ENCODE peak calls at places on chromosomes 12 and 14, in six cellular contexts. One of them, this sample, is unnamed. For H3K4me1, the result is how much of the 10 kb centered on the place peaks cover.

GRCh38 chr12:115910057-115910456 is 367.4 kb downstream of the MED13L start:
- DNase-seq in neural progenitor cell: peak
- DNase-seq in SK-N-SH: no peak
- DNase-seq in H1: no peak
- DNase-seq in IMR-90: no peak
- DNase-seq in colonic mucosa: no peak
- DNase-seq in this sample: no peak

GRCh38 chr14:106831322-106831720 is 1304.9 kb downstream of the TMEM121 start:
- DNase-seq in neural progenitor cell: no peak
- DNase-seq in SK-N-SH: peak
- DNase-seq in H1: no peak
- DNase-seq in IMR-90: no peak
- DNase-seq in colonic mucosa: no peak
- DNase-seq in this sample: peak

GRCh38 chr12:12665194-12665593 is 30.8 kb downstream of the GPR19 start:
- DNase-seq in neural progenitor cell: no peak
- DNase-seq in SK-N-SH: no peak
- DNase-seq in H1: no peak
- DNase-seq in IMR-90: no peak
- DNase-seq in colonic mucosa: no peak
- DNase-seq in this sample: no peak

GRCh38 chr14:65073605-65074201 is 28.6 kb downstream of the MAX start:
- DNase-seq in neural progenitor cell: no peak
- DNase-seq in SK-N-SH: no peak
- DNase-seq in H1: no peak
- DNase-seq in IMR-90: no peak
- DNase-seq in colonic mucosa: peak
- DNase-seq in this sample: no peak

GRCh38 chr12:87086118-87086891 is 830.1 kb upstream of the MGAT4C start:
- DNase-seq in neural progenitor cell: no peak
- DNase-seq in SK-N-SH: no peak
- DNase-seq in H1: no peak
- DNase-seq in IMR-90: peak
- DNase-seq in colonic mucosa: no peak
- DNase-seq in this sample: no peak

GRCh38 chr14:99512571-99513182 is 31.5 kb downstream of the CCNK start:
- DNase-seq in neural progenitor cell: no peak
- DNase-seq in SK-N-SH: peak
- DNase-seq in H1: no peak
- DNase-seq in IMR-90: no peak
- DNase-seq in colonic mucosa: peak
- DNase-seq in this sample: no peak

GRCh38 chr12:57046947-57047890 is 2.7 kb downstream of the MYO1A start:
- DNase-seq in neural progenitor cell: no peak
- DNase-seq in SK-N-SH: no peak
- DNase-seq in H1: no peak
- DNase-seq in IMR-90: no peak
- DNase-seq in colonic mucosa: no peak
- DNase-seq in this sample: no peak

GRCh38 chr12:66044731-66045130 is 85.8 kb downstream of the LLPH start:
- DNase-seq in neural progenitor cell: no peak
- DNase-seq in SK-N-SH: no peak
- DNase-seq in H1: no peak
- DNase-seq in IMR-90: peak
- DNase-seq in colonic mucosa: no peak
- DNase-seq in this sample: no peak

GRCh38 chr14:73718742-73719251 is 4.6 kb upstream of the PNMA1 start:
- DNase-seq in neural progenitor cell: peak
- DNase-seq in SK-N-SH: peak
- DNase-seq in H1: no peak
- DNase-seq in IMR-90: no peak
- DNase-seq in colonic mucosa: no peak
- DNase-seq in this sample: no peak

GRCh38 chr12:45415393-45415817 is 199.5 kb downstream of the ANO6 start:
- DNase-seq in neural progenitor cell: no peak
- DNase-seq in SK-N-SH: no peak
- DNase-seq in H1: no peak
- DNase-seq in IMR-90: peak
- DNase-seq in colonic mucosa: no peak
- DNase-seq in this sample: peak

GRCh38 chr14:99516156-99517045 is 35.2 kb downstream of the CCNK start:
- DNase-seq in neural progenitor cell: no peak
- DNase-seq in SK-N-SH: peak
- DNase-seq in H1: no peak
- DNase-seq in IMR-90: no peak
- DNase-seq in colonic mucosa: no peak
- DNase-seq in this sample: no peak

GRCh38 chr14:58730793-58731464 is 93.2 kb downstream of the DACT1 start:
- DNase-seq in neural progenitor cell: no peak
- DNase-seq in SK-N-SH: no peak
- DNase-seq in H1: no peak
- DNase-seq in IMR-90: no peak
- DNase-seq in colonic mucosa: no peak
- DNase-seq in this sample: no peak

DNA sequence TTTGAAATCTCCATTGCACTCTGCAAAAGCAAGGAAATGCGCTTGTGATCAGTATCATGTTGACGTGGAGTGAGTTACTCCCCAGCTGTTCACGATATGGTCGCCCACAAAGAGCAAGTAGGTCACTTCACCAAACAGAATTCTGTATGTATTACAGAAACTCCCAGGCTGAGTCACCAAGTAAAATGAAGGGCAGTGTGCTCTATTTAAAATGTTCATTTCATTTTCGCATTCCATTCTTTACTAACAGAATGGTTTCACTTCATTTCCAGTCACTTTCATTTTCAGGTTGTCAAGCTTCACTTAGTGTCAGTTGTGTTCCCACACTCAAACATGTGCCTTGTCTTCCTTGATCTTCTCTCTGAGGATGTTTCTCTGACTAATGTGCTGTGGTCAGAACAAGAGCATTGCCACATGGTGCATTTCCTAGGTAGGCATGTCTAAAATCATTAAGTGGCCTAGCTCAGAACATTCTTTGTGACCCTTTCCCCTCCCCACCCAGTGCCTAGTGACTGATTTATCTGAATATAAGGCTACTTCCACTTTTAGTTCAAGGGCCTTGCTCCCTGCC is 391.2 kb downstream of the RAD51B start:
- DNase-seq in neural progenitor cell: no peak
- DNase-seq in SK-N-SH: no peak
- DNase-seq in H1: no peak
- DNase-seq in IMR-90: peak
- DNase-seq in colonic mucosa: no peak
- DNase-seq in this sample: no peak
- H3K4me3 ChIP-seq in neural progenitor cell: no peak
- H3K4me3 ChIP-seq in SK-N-SH: peak
- H3K4me3 ChIP-seq in H1: no peak
- H3K4me3 ChIP-seq in IMR-90: peak
- H3K4me3 ChIP-seq in colonic mucosa: no peak
- H3K4me3 ChIP-seq in this sample: no peak

GRCh38 chr14:22536853-22537338 is 52.1 kb downstream of the DAD1 start:
- DNase-seq in neural progenitor cell: no peak
- DNase-seq in SK-N-SH: no peak
- DNase-seq in H1: no peak
- DNase-seq in IMR-90: peak
- DNase-seq in colonic mucosa: peak
- DNase-seq in this sample: peak

GRCh38 chr14:22535916-22536315 is 53.1 kb downstream of the DAD1 start:
- DNase-seq in neural progenitor cell: no peak
- DNase-seq in SK-N-SH: no peak
- DNase-seq in H1: no peak
- DNase-seq in IMR-90: no peak
- DNase-seq in colonic mucosa: no peak
- DNase-seq in this sample: no peak

GRCh38 chr14:22539831-22540230 is 49.2 kb downstream of the DAD1 start:
- DNase-seq in neural progenitor cell: no peak
- DNase-seq in SK-N-SH: no peak
- DNase-seq in H1: no peak
- DNase-seq in IMR-90: no peak
- DNase-seq in colonic mucosa: no peak
- DNase-seq in this sample: no peak

GRCh38 chr14:22538671-22539228 is 50.3 kb downstream of the DAD1 start:
- DNase-seq in neural progenitor cell: no peak
- DNase-seq in SK-N-SH: no peak
- DNase-seq in H1: no peak
- DNase-seq in IMR-90: no peak
- DNase-seq in colonic mucosa: no peak
- DNase-seq in this sample: no peak

DNA sequence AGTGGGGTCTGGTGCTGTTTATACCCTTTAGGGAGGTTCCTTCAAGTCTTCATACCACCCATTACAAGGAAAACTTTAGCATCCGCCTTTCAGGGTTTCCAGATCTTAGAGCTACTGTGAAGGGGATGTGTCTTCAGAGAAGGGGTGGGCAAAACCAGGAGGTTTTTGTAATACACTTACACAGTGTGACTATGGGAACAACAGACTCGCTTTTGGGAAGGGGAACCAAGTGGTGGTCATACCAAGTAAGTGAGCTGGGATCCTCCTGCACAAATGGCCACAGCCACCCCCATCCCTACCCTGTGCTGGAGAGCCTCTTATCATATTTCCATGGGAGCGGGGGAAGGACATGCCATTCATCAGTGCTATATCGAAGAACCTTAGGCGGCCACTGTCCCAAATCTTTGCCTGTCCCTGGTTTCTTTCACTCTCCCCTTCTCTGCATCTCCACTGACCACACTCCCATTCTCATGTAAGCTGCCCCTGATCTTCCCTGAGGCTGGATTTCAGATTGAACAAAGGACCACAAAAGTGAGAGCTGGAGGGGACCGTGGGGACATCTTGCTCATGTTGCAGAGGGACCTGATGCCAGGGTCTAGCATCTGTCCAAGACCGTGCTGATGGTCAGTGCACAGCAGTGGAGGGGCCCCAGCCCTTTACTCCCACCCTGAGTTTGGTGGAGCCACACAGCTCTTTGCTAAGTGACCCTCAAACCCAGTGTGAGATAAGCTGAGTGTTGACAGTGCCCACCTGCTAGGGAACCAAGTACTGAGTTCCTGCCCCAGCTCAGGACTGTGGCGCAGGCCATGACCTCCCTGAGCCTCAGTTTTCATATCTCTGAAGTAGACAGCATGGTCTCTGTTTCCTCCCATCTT is 51.4 kb downstream of the DAD1 start:
- DNase-seq in neural progenitor cell: no peak
- DNase-seq in SK-N-SH: no peak
- DNase-seq in H1: no peak
- DNase-seq in IMR-90: no peak
- DNase-seq in colonic mucosa: no peak
- DNase-seq in this sample: no peak
- H3K4me1 ChIP-seq in neural progenitor cell: under half
- H3K4me1 ChIP-seq in SK-N-SH: under half
- H3K4me1 ChIP-seq in H1: under half
- H3K4me1 ChIP-seq in IMR-90: under half
- H3K4me1 ChIP-seq in colonic mucosa: under half
- H3K4me1 ChIP-seq in this sample: under half

DNA sequence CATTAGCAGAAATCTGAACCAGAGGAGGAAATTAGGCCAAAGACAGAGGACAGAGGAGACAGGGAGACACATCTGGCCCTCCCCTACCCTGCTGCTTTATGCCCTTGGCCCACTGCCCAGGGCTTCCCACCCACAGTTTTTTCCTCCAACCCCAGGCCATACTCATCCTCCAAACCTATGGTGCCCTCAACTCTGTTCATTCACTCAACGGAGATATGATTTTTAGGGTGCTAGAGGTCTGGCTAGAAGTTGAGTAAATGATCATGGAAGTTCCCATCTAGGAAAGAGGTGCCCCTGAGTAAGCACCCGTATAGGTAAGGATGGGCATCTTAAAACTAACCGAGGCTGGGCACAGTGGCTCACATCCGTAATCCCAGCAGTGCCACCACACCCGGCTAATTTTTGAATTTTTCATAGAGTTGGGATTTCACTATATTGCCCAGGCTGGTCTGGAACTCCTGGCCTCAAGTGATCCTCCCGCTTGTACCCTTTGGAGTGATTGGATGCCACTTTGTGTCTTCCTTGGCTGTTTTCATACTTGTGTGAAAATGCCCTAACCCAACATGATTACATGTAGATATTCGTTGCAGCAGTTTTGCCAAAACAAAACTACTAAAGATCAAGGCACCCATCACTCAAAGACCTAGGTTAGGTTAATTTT is 4.4 kb downstream of the KRT18 start:
- DNase-seq in neural progenitor cell: no peak
- DNase-seq in SK-N-SH: no peak
- DNase-seq in H1: no peak
- DNase-seq in IMR-90: no peak
- DNase-seq in colonic mucosa: no peak
- DNase-seq in this sample: no peak
- H3K9ac ChIP-seq in neural progenitor cell: no peak
- H3K9ac ChIP-seq in SK-N-SH: no peak
- H3K9ac ChIP-seq in H1: no peak
- H3K9ac ChIP-seq in IMR-90: no peak
- H3K9ac ChIP-seq in colonic mucosa: no peak
- H3K9ac ChIP-seq in this sample: no peak

GRCh38 chr14:102932484-102933248 is 10.2 kb downstream of the AMN start:
- DNase-seq in neural progenitor cell: no peak
- DNase-seq in SK-N-SH: no peak
- DNase-seq in H1: no peak
- DNase-seq in IMR-90: no peak
- DNase-seq in colonic mucosa: no peak
- DNase-seq in this sample: no peak
- H3K4me3 ChIP-seq in neural progenitor cell: no peak
- H3K4me3 ChIP-seq in SK-N-SH: no peak
- H3K4me3 ChIP-seq in H1: no peak
- H3K4me3 ChIP-seq in IMR-90: no peak
- H3K4me3 ChIP-seq in colonic mucosa: no peak
- H3K4me3 ChIP-seq in this sample: no peak

GRCh38 chr12:50186667-50187066 is 19.5 kb upstream of the CERS5 start:
- DNase-seq in neural progenitor cell: no peak
- DNase-seq in SK-N-SH: no peak
- DNase-seq in H1: no peak
- DNase-seq in IMR-90: peak
- DNase-seq in colonic mucosa: no peak
- DNase-seq in this sample: no peak
- H3K4me1 ChIP-seq in neural progenitor cell: under half
- H3K4me1 ChIP-seq in SK-N-SH: under half
- H3K4me1 ChIP-seq in H1: under half
- H3K4me1 ChIP-seq in IMR-90: under half
- H3K4me1 ChIP-seq in colonic mucosa: under half
- H3K4me1 ChIP-seq in this sample: under half

GRCh38 chr14:103110681-103111296 is 12.5 kb upstream of the TNFAIP2 start:
- DNase-seq in neural progenitor cell: no peak
- DNase-seq in SK-N-SH: no peak
- DNase-seq in H1: no peak
- DNase-seq in IMR-90: peak
- DNase-seq in colonic mucosa: no peak
- DNase-seq in this sample: peak
- H3K9ac ChIP-seq in neural progenitor cell: no peak
- H3K9ac ChIP-seq in SK-N-SH: peak
- H3K9ac ChIP-seq in H1: no peak
- H3K9ac ChIP-seq in IMR-90: peak
- H3K9ac ChIP-seq in colonic mucosa: no peak
- H3K9ac ChIP-seq in this sample: no peak

This sample was measured in Karpas-422.